ENCODE peak calls at places on chromosomes 7 and 10, in five cellular contexts. I, B, U, G and Q are unnamed samples.

GRCh38 chr10:116073025-116073424 is 200.0 kb downstream of the GFRA1 start:
- DNase-seq in G (no peak), I (no peak), U (no peak), B (no peak), Q (no peak)

GRCh38 chr7:117837841-117838240 is 35.4 kb downstream of the CTTNBP2 start:
- DNase-seq in B (no peak), G (no peak), I (no peak), U (no peak), Q (no peak)

GRCh38 chr10:110387983-110388681 is 83.4 kb upstream of the SMNDC1 start:
- DNase-seq in I (no peak), G (no peak), U (no peak), B (no peak), Q (peak; percentile 69)

GRCh38 chr7:945556-946255 is 8.8 kb downstream of the ADAP1 start:
- DNase-seq in G (no peak), I (no peak), U (no peak), B (peak; percentile 76), Q (peak; percentile 99)

GRCh38 chr10:130749911-130750310 is 561.6 kb downstream of the TCERG1L start:
- DNase-seq in B (no peak), G (no peak), I (no peak), U (no peak), Q (no peak)

GRCh38 chr7:41943098-41943577 is 240.2 kb upstream of the INHBA start:
- DNase-seq in I (peak; percentile 68), G (peak; percentile 90), U (peak; percentile 46), B (peak; percentile 92), Q (peak; percentile 86)

GRCh38 chr10:58511765-58512469 is 755 bp upstream of the BICC1 start:
- DNase-seq in B (peak; percentile 13), U (no peak), I (peak; percentile 17), G (peak; percentile 9), Q (peak; percentile 40)

GRCh38 chr10:44897049-44897448 is 14.1 kb upstream of the TMEM72 start:
- DNase-seq in B (no peak), I (no peak), G (no peak), U (no peak), Q (no peak)

GRCh38 chr7:142104550-142105527 is 6.7 kb upstream of the MGAM2 start:
- DNase-seq in I (peak; percentile 95), U (no peak), B (no peak), G (no peak), Q (peak; percentile 77)

GRCh38 chr7:91240546-91240945 is 23.7 kb upstream of the FZD1 start:
- DNase-seq in B (no peak), U (no peak), G (no peak), I (no peak), Q (no peak)

GRCh38 chr10:26478061-26478460 is 39.9 kb downstream of the APBB1IP start:
- DNase-seq in B (no peak), U (no peak), G (no peak), I (no peak), Q (no peak)

GRCh38 chr7:116598846-116599245 is 73.2 kb upstream of the MET start:
- DNase-seq in B (no peak), G (no peak), I (no peak), U (no peak), Q (no peak)

GRCh38 chr7:1691096-1691495 is 21.0 kb downstream of the ELFN1 start:
- DNase-seq in G (no peak), U (no peak), B (no peak), I (no peak), Q (no peak)

GRCh38 chr10:97673736-97674525 is 13.1 kb downstream of the AVPI1 start:
- DNase-seq in U (no peak), G (peak; percentile 59), B (no peak), I (peak; percentile 67), Q (peak; percentile 36)

GRCh38 chr7:133582766-133583523 is 330.1 kb downstream of the EXOC4 start:
- DNase-seq in I (no peak), G (no peak), U (no peak), B (no peak), Q (no peak)

GRCh38 chr10:49107111-49107889 is 8.0 kb downstream of the VSTM4 start:
- DNase-seq in G (no peak), B (no peak), U (no peak), I (no peak), Q (no peak)

GRCh38 chr7:158054081-158054480 is 533.5 kb downstream of the PTPRN2 start:
- DNase-seq in I (no peak), B (no peak), G (no peak), U (no peak), Q (no peak)

GRCh38 chr10:91312031-91312733 is 91.7 kb downstream of the PCGF5 start:
- DNase-seq in G (no peak), B (no peak), U (no peak), I (no peak), Q (no peak)

GRCh38 chr10:26044123-26044749 is 110.2 kb downstream of the MYO3A start:
- DNase-seq in B (no peak), U (no peak), G (no peak), I (no peak), Q (no peak)

GRCh38 chr10:32971536-32972091 is 13.6 kb upstream of the ITGB1 start:
- DNase-seq in B (no peak), U (no peak), I (peak; percentile 73), G (no peak), Q (peak; percentile 76)

GRCh38 chr7:105806592-105807266 is 69.7 kb downstream of the ATXN7L1 start:
- DNase-seq in B (no peak), G (no peak), U (peak; percentile 16), I (peak; percentile 43), Q (peak; percentile 77)

GRCh38 chr7:130941322-130942210 is 207.6 kb upstream of the KLF14 start:
- DNase-seq in B (no peak), I (peak; percentile 80), G (no peak), U (no peak), Q (peak; percentile 88)

GRCh38 chr7:47931788-47932425 is 16.4 kb downstream of the PKD1L1 start:
- DNase-seq in B (no peak), U (no peak), G (no peak), I (no peak), Q (no peak)